ENCODE peak calls at places on chromosomes 6 and 20, in seven cellular contexts. L is tibial artery, S is neural crest cell, U is endothelial cell, Y is EL, R is D341Med, K is glutamatergic neuron. B is an unnamed sample.

GRCh38 chr20:60352580-60352979 is 394.4 kb downstream of the CDH26 start:
- DNase-seq in L (no peak), S (no peak), U (no peak), Y (no peak), R (no peak), K (no peak), B (no peak)

GRCh38 chr6:160792711-160793110 is 90.7 kb downstream of the PLG start:
- DNase-seq in L (no peak), S (no peak), U (no peak), Y (no peak), R (no peak), K (no peak), B (peak; percentile 27)

GRCh38 chr20:11755071-11755881 is 162.4 kb upstream of the BTBD3 start:
- DNase-seq in L (no peak), S (no peak), U (peak; percentile 4), Y (no peak), R (no peak), K (no peak), B (no peak)

GRCh38 chr20:45096781-45097180 is 4.1 kb downstream of the KCNS1 start:
- DNase-seq in L (no peak), S (no peak), U (no peak), Y (no peak), R (no peak), K (no peak), B (no peak)

GRCh38 chr6:20705741-20706140 is 171.5 kb downstream of the CDKAL1 start:
- DNase-seq in L (no peak), S (no peak), U (no peak), Y (no peak), R (no peak), K (no peak), B (no peak)

GRCh38 chr6:128655978-128656498 is 135.6 kb upstream of the PTPRK start:
- DNase-seq in L (no peak), S (no peak), U (no peak), Y (peak; percentile 95), R (no peak), K (no peak), B (peak; percentile 82)

GRCh38 chr20:53210931-53211330 is 238.8 kb downstream of the TSHZ2 start:
- DNase-seq in L (no peak), S (no peak), U (no peak), Y (no peak), R (no peak), K (no peak), B (no peak)

GRCh38 chr6:26157150-26157837 is 70.1 kb downstream of the HFE start:
- DNase-seq in L (peak; percentile 81), S (peak; percentile 57), U (peak; percentile 69), Y (no peak), R (peak; percentile 48), K (peak; percentile 81), B (peak; percentile 69)

GRCh38 chr20:13995841-13996240 is 525 bp downstream of the MACROD2 start:
- DNase-seq in L (peak; percentile 68), S (peak; percentile 26), U (peak; percentile 43), Y (peak; percentile 4), R (peak; percentile 86), K (peak; percentile 40), B (peak; percentile 34)

GRCh38 chr6:151004415-151005024 is 139.0 kb downstream of the MTHFD1L start:
- DNase-seq in L (no peak), S (no peak), U (no peak), Y (peak; percentile 88), R (no peak), K (no peak), B (peak; percentile 89)

GRCh38 chr6:3045369-3045768 is 22.9 kb upstream of the RIPK1 start:
- DNase-seq in L (no peak), S (no peak), U (no peak), Y (no peak), R (no peak), K (no peak), B (no peak)

GRCh38 chr6:152298055-152298647 is 339.0 kb downstream of the SYNE1 start:
- DNase-seq in L (no peak), S (no peak), U (no peak), Y (no peak), R (no peak), K (no peak), B (no peak)

GRCh38 chr6:35725721-35726438 is 11.0 kb upstream of the ARMC12 start:
- DNase-seq in L (peak; percentile 96), S (no peak), U (no peak), Y (no peak), R (peak; percentile 31), K (no peak), B (no peak)

GRCh38 chr6:13407709-13408695 is 79.4 kb downstream of the GFOD1 start:
- DNase-seq in L (no peak), S (no peak), U (no peak), Y (peak; percentile 77), R (no peak), K (no peak), B (peak; percentile 98)

GRCh38 chr6:36544228-36544627 is 3.1 kb downstream of the STK38 start:
- DNase-seq in L (no peak), S (no peak), U (no peak), Y (peak; percentile 37), R (no peak), K (no peak), B (no peak)

GRCh38 chr6:4778086-4778485 is 1.9 kb downstream of the CDYL start:
- DNase-seq in L (no peak), S (no peak), U (no peak), Y (peak; percentile 36), R (no peak), K (no peak), B (peak; percentile 38)

GRCh38 chr6:42168650-42169049 is 4.5 kb upstream of the GUCA1A start:
- DNase-seq in L (no peak), S (no peak), U (no peak), Y (no peak), R (no peak), K (no peak), B (no peak)

GRCh38 chr20:53809242-53809641 is 215.6 kb upstream of the ZNF217 start:
- DNase-seq in L (no peak), S (no peak), U (no peak), Y (no peak), R (peak; percentile 73), K (no peak), B (no peak)

GRCh38 chr6:28643017-28643740 is 117.5 kb downstream of the GPX5 start:
- DNase-seq in L (no peak), S (peak; percentile 36), U (peak; percentile 46), Y (peak; percentile 87), R (peak; percentile 50), K (peak; percentile 35), B (peak; percentile 79)

GRCh38 chr20:42587427-42587826 is 602.3 kb downstream of the PTPRT start:
- DNase-seq in L (no peak), S (no peak), U (no peak), Y (no peak), R (no peak), K (no peak), B (no peak)

GRCh38 chr20:6265204-6265904 is 142.5 kb upstream of the FERMT1 start:
- DNase-seq in L (no peak), S (no peak), U (no peak), Y (peak; percentile 4), R (peak; percentile 37), K (no peak), B (peak; percentile 75)

GRCh38 chr6:38378801-38379200 is 260.9 kb downstream of the BTBD9 start:
- DNase-seq in L (no peak), S (no peak), U (no peak), Y (peak; percentile 80), R (no peak), K (no peak), B (no peak)

GRCh38 chr6:1856381-1856780 is 246.7 kb downstream of the FOXC1 start:
- DNase-seq in L (no peak), S (no peak), U (no peak), Y (peak; percentile 39), R (no peak), K (no peak), B (peak; percentile 52)

GRCh38 chr6:48134246-48134645 is 23.2 kb upstream of the PTCHD4 start:
- DNase-seq in L (no peak), S (no peak), U (no peak), Y (no peak), R (no peak), K (no peak), B (no peak)

GRCh38 chr6:2818593-2818992 is 23.1 kb downstream of the SERPINB1 start:
- DNase-seq in L (no peak), S (no peak), U (no peak), Y (peak; percentile 19), R (no peak), K (no peak), B (peak; percentile 69)

GRCh38 chr6:56802570-56802969 is 152.3 kb upstream of the BEND6 start:
- DNase-seq in L (no peak), S (no peak), U (no peak), Y (peak; percentile 83), R (no peak), K (no peak), B (peak; percentile 13)

GRCh38 chr20:40868568-40869223 is 159.9 kb upstream of the TOP1 start:
- DNase-seq in L (peak; percentile 81), S (no peak), U (no peak), Y (peak; percentile 69), R (no peak), K (no peak), B (no peak)

GRCh38 chr6:42118162-42119001 is 24.0 kb downstream of the C6orf132 start:
- DNase-seq in L (peak; percentile 85), S (no peak), U (no peak), Y (peak; percentile 50), R (no peak), K (no peak), B (peak; percentile 64)

GRCh38 chr6:33247977-33248642 is 23.6 kb downstream of the VPS52 start:
- DNase-seq in L (peak; percentile 91), S (peak; percentile 96), U (peak; percentile 92), Y (peak; percentile 89), R (peak; percentile 85), K (peak; percentile 92), B (peak; percentile 87)

GRCh38 chr6:22399693-22400092 is 102.9 kb upstream of the PRL start:
- DNase-seq in L (no peak), S (no peak), U (no peak), Y (peak; percentile 38), R (no peak), K (no peak), B (peak; percentile 48)

GRCh38 chr20:36384022-36384619 is 78.0 kb downstream of the DLGAP4 start:
- DNase-seq in L (no peak), S (peak; percentile 72), U (peak; percentile 73), Y (peak; percentile 38), R (no peak), K (no peak), B (peak; percentile 61)

GRCh38 chr6:138664740-138665139 is 108.8 kb upstream of the CCDC28A start:
- DNase-seq in L (no peak), S (no peak), U (no peak), Y (no peak), R (no peak), K (no peak), B (no peak)

GRCh38 chr6:55675936-55676335 is 96.9 kb upstream of the HMGCLL1 start:
- DNase-seq in L (no peak), S (no peak), U (no peak), Y (no peak), R (no peak), K (no peak), B (no peak)

GRCh38 chr20:38872036-38872435 is 54.2 kb upstream of the FAM83D start:
- DNase-seq in L (peak; percentile 23), S (no peak), U (no peak), Y (no peak), R (no peak), K (no peak), B (no peak)

GRCh38 chr20:17679786-17680127 is 2.3 kb downstream of the RRBP1 start:
- DNase-seq in L (peak; percentile 66), S (no peak), U (no peak), Y (no peak), R (no peak), K (no peak), B (no peak)

B was measured in epithelial cell of esophagus.